ENCODE peak calls at places on chromosome 19, in eight cellular contexts. One of them, this sample, is unnamed.

GRCh38 chr19:33186431-33186830 is 7.7 kb upstream of the LRP3 start:
- DNase-seq in ovary: no peak
- DNase-seq in body of pancreas: no peak
- DNase-seq in A673: no peak
- DNase-seq in cardiac fibroblast: no peak
- DNase-seq in mucosa of descending colon: peak
- DNase-seq in colonic mucosa: no peak
- DNase-seq in tibial artery: peak
- DNase-seq in this sample: no peak

GRCh38 chr19:45200614-45201013 is 22.0 kb downstream of the BLOC1S3 start:
- DNase-seq in tibial artery: no peak
- DNase-seq in mucosa of descending colon: no peak
- DNase-seq in colonic mucosa: no peak
- DNase-seq in body of pancreas: peak
- DNase-seq in ovary: no peak
- DNase-seq in A673: no peak
- DNase-seq in cardiac fibroblast: peak
- DNase-seq in this sample: peak

GRCh38 chr19:33032218-33032781 is 32.4 kb downstream of the RHPN2 start:
- DNase-seq in mucosa of descending colon: peak
- DNase-seq in tibial artery: no peak
- DNase-seq in ovary: no peak
- DNase-seq in body of pancreas: no peak
- DNase-seq in A673: no peak
- DNase-seq in colonic mucosa: peak
- DNase-seq in cardiac fibroblast: no peak
- DNase-seq in this sample: no peak

GRCh38 chr19:46089432-46089831 is 35.1 kb downstream of the IGFL3 start:
- DNase-seq in cardiac fibroblast: no peak
- DNase-seq in mucosa of descending colon: no peak
- DNase-seq in A673: no peak
- DNase-seq in colonic mucosa: no peak
- DNase-seq in body of pancreas: no peak
- DNase-seq in tibial artery: no peak
- DNase-seq in ovary: no peak
- DNase-seq in this sample: no peak

GRCh38 chr19:57850553-57851017 is 926 bp downstream of the ZNF587 start:
- DNase-seq in A673: peak
- DNase-seq in body of pancreas: peak
- DNase-seq in colonic mucosa: peak
- DNase-seq in cardiac fibroblast: peak
- DNase-seq in mucosa of descending colon: peak
- DNase-seq in tibial artery: no peak
- DNase-seq in ovary: no peak
- DNase-seq in this sample: peak

GRCh38 chr19:18408053-18408476 is 10.6 kb upstream of the LRRC25 start:
- DNase-seq in colonic mucosa: peak
- DNase-seq in tibial artery: no peak
- DNase-seq in A673: peak
- DNase-seq in body of pancreas: peak
- DNase-seq in cardiac fibroblast: no peak
- DNase-seq in mucosa of descending colon: peak
- DNase-seq in ovary: no peak
- DNase-seq in this sample: no peak

GRCh38 chr19:58182577-58182988 is 278 bp upstream of the ZNF274 start:
- DNase-seq in colonic mucosa: peak
- DNase-seq in tibial artery: no peak
- DNase-seq in ovary: no peak
- DNase-seq in mucosa of descending colon: no peak
- DNase-seq in cardiac fibroblast: no peak
- DNase-seq in body of pancreas: no peak
- DNase-seq in A673: peak
- DNase-seq in this sample: no peak

GRCh38 chr19:30896551-30896950 is 452.7 kb downstream of the TSHZ3 start:
- DNase-seq in mucosa of descending colon: no peak
- DNase-seq in cardiac fibroblast: no peak
- DNase-seq in tibial artery: no peak
- DNase-seq in colonic mucosa: no peak
- DNase-seq in body of pancreas: no peak
- DNase-seq in ovary: no peak
- DNase-seq in A673: no peak
- DNase-seq in this sample: no peak

GRCh38 chr19:55005684-55006488 is 32.2 kb downstream of the GP6 start:
- DNase-seq in body of pancreas: peak
- DNase-seq in A673: peak
- DNase-seq in ovary: no peak
- DNase-seq in mucosa of descending colon: no peak
- DNase-seq in cardiac fibroblast: peak
- DNase-seq in colonic mucosa: peak
- DNase-seq in tibial artery: no peak
- DNase-seq in this sample: peak

GRCh38 chr19:44657211-44657921 is 13.7 kb downstream of the PVR start:
- DNase-seq in tibial artery: peak
- DNase-seq in mucosa of descending colon: peak
- DNase-seq in cardiac fibroblast: peak
- DNase-seq in colonic mucosa: peak
- DNase-seq in A673: peak
- DNase-seq in ovary: peak
- DNase-seq in body of pancreas: peak
- DNase-seq in this sample: peak

GRCh38 chr19:30416375-30416774 is 44.2 kb downstream of the ZNF536 start:
- DNase-seq in A673: no peak
- DNase-seq in colonic mucosa: no peak
- DNase-seq in mucosa of descending colon: no peak
- DNase-seq in ovary: no peak
- DNase-seq in cardiac fibroblast: no peak
- DNase-seq in body of pancreas: no peak
- DNase-seq in tibial artery: no peak
- DNase-seq in this sample: no peak

GRCh38 chr19:45955905-45956608 is 17.6 kb downstream of the NOVA2 start:
- DNase-seq in A673: no peak
- DNase-seq in cardiac fibroblast: peak
- DNase-seq in ovary: peak
- DNase-seq in body of pancreas: no peak
- DNase-seq in colonic mucosa: no peak
- DNase-seq in tibial artery: no peak
- DNase-seq in mucosa of descending colon: no peak
- DNase-seq in this sample: no peak

GRCh38 chr19:38529610-38530009 is 88.1 kb downstream of the MAP4K1 start:
- DNase-seq in body of pancreas: no peak
- DNase-seq in ovary: no peak
- DNase-seq in cardiac fibroblast: no peak
- DNase-seq in colonic mucosa: no peak
- DNase-seq in mucosa of descending colon: no peak
- DNase-seq in tibial artery: no peak
- DNase-seq in A673: peak
- DNase-seq in this sample: no peak

GRCh38 chr19:14471436-14472187 is 3.5 kb downstream of the PTGER1 start:
- DNase-seq in mucosa of descending colon: no peak
- DNase-seq in A673: no peak
- DNase-seq in tibial artery: no peak
- DNase-seq in ovary: no peak
- DNase-seq in cardiac fibroblast: no peak
- DNase-seq in body of pancreas: no peak
- DNase-seq in colonic mucosa: no peak
- DNase-seq in this sample: no peak

GRCh38 chr19:2154587-2155075 is 3.3 kb upstream of the AP3D1 start:
- DNase-seq in tibial artery: no peak
- DNase-seq in cardiac fibroblast: peak
- DNase-seq in body of pancreas: no peak
- DNase-seq in A673: no peak
- DNase-seq in ovary: no peak
- DNase-seq in mucosa of descending colon: peak
- DNase-seq in colonic mucosa: peak
- DNase-seq in this sample: peak

GRCh38 chr19:2970201-2970838 is 7.0 kb upstream of the TLE6 start:
- DNase-seq in A673: no peak
- DNase-seq in body of pancreas: no peak
- DNase-seq in ovary: no peak
- DNase-seq in mucosa of descending colon: no peak
- DNase-seq in colonic mucosa: no peak
- DNase-seq in tibial artery: no peak
- DNase-seq in cardiac fibroblast: peak
- DNase-seq in this sample: no peak

GRCh38 chr19:29596080-29596479 is 10.0 kb upstream of the POP4 start:
- DNase-seq in cardiac fibroblast: no peak
- DNase-seq in mucosa of descending colon: no peak
- DNase-seq in tibial artery: peak
- DNase-seq in body of pancreas: no peak
- DNase-seq in colonic mucosa: no peak
- DNase-seq in A673: no peak
- DNase-seq in ovary: no peak
- DNase-seq in this sample: no peak

GRCh38 chr19:778910-779653 is 18.2 kb upstream of the PTBP1 start:
- DNase-seq in A673: peak
- DNase-seq in mucosa of descending colon: peak
- DNase-seq in ovary: peak
- DNase-seq in cardiac fibroblast: peak
- DNase-seq in body of pancreas: no peak
- DNase-seq in tibial artery: peak
- DNase-seq in colonic mucosa: no peak
- DNase-seq in this sample: peak

GRCh38 chr19:31074751-31075150 is 274.5 kb downstream of the TSHZ3 start:
- DNase-seq in colonic mucosa: no peak
- DNase-seq in mucosa of descending colon: no peak
- DNase-seq in ovary: no peak
- DNase-seq in A673: no peak
- DNase-seq in cardiac fibroblast: no peak
- DNase-seq in tibial artery: no peak
- DNase-seq in body of pancreas: no peak
- DNase-seq in this sample: no peak

GRCh38 chr19:45443462-45444317 is 20.0 kb upstream of the ERCC1 start:
- DNase-seq in A673: peak
- DNase-seq in tibial artery: peak
- DNase-seq in mucosa of descending colon: peak
- DNase-seq in colonic mucosa: peak
- DNase-seq in cardiac fibroblast: peak
- DNase-seq in ovary: peak
- DNase-seq in body of pancreas: peak
- DNase-seq in this sample: peak

DNA sequence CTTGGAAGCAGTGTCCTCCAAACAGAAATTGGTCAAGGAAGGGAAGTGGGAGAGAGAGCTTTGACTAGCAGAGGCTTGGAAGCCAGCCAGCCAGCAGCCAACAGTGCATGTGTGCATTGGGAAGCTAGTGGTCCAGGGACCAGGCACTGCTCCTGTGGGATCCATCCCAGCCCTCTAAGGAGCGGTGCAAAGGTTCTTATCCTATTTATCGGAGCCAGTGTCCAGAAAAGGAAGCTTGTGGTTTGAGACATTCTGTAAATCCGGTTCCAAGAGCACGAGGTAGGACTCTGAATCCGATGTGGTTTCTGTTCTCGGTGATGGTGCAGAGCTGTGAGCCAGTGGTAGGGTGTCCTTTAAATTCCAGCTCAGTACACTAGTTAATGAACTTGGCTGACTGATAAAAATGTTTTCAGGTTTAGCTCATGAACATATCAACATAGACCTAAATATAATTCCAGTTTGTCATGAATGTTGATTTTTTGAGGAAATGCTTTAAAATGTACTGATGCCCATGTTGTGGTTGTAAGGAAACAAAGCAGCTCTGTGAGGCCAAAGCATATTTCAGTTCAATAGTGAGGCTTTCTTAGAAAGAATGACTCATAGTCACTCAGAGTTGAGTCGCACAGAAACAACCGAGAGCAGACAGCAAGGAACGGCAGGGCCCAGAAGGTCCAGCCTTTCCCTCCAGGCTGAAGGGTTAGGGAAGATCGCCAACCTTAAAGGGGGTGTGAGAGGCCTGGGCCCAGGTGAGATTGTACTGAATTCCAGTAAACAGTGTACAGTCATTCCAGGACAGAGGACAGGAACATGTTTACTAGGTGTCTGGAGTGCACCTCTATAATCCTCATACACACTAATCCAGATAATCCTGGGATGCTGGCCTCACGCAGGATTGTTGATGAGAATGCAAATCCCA is 21.5 kb upstream of the GARRE1 start:
- DNase-seq in ovary: peak
- DNase-seq in mucosa of descending colon: peak
- DNase-seq in body of pancreas: peak
- DNase-seq in tibial artery: peak
- DNase-seq in cardiac fibroblast: peak
- DNase-seq in colonic mucosa: no peak
- DNase-seq in A673: peak
- DNase-seq in this sample: peak
- H3K4me3 ChIP-seq in ovary: no peak
- H3K4me3 ChIP-seq in mucosa of descending colon: no peak
- H3K4me3 ChIP-seq in body of pancreas: no peak
- H3K4me3 ChIP-seq in tibial artery: peak
- H3K4me3 ChIP-seq in cardiac fibroblast: peak
- H3K4me3 ChIP-seq in colonic mucosa: no peak
- H3K4me3 ChIP-seq in A673: no peak
- H3K4me3 ChIP-seq in this sample: no peak

DNA sequence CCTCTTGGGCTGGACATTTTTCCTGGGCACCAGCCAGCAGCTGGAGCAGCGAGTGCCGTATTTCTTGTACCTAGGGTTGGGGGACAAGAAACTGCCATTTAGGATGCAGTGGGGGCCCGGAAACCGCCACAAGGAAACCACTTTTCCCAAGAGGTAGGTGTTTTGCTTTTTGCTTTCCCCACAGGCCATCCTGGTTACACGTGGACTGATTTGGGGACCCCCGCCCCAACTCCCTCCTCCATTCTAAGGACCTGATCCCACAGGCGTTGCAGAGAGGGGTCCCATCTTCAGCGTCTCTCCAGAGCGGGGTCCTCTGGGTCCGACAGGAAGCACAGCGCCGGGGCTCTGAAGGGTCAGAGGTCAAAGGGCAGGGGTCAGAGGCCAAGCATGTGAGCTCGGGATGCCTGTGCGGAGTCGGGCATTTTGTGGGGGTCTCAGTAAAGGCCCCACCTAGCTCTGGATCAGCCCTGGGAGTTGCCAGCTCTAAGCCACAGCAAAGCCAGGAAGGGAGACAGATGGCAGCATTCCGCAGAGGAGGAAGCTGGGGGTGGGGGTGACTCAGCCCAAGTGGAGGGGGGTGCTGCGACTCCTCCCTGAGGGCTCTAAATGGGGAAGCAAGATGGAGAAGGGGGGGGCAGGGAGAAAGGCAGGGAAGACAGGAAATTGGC is 4.3 kb downstream of the ZGLP1 start:
- DNase-seq in mucosa of descending colon: no peak
- DNase-seq in cardiac fibroblast: no peak
- DNase-seq in ovary: no peak
- DNase-seq in A673: peak
- DNase-seq in colonic mucosa: no peak
- DNase-seq in tibial artery: no peak
- DNase-seq in body of pancreas: no peak
- DNase-seq in this sample: peak
- TF ChIP-seq CTCF in mucosa of descending colon: no peak
- TF ChIP-seq CTCF in cardiac fibroblast: no peak
- TF ChIP-seq CTCF in ovary: no peak
- TF ChIP-seq CTCF in A673: no peak
- TF ChIP-seq CTCF in colonic mucosa: no peak
- TF ChIP-seq CTCF in tibial artery: no peak
- TF ChIP-seq CTCF in body of pancreas: no peak
- TF ChIP-seq CTCF in this sample: no peak

GRCh38 chr19:40091205-40092129 is 724 bp upstream of the ZNF780A start:
- DNase-seq in tibial artery: no peak
- DNase-seq in body of pancreas: no peak
- DNase-seq in mucosa of descending colon: no peak
- DNase-seq in A673: no peak
- DNase-seq in ovary: no peak
- DNase-seq in colonic mucosa: no peak
- DNase-seq in cardiac fibroblast: no peak
- DNase-seq in this sample: no peak
- H3K4me3 ChIP-seq in tibial artery: peak
- H3K4me3 ChIP-seq in body of pancreas: peak
- H3K4me3 ChIP-seq in mucosa of descending colon: peak
- H3K4me3 ChIP-seq in A673: peak
- H3K4me3 ChIP-seq in ovary: peak
- H3K4me3 ChIP-seq in colonic mucosa: peak
- H3K4me3 ChIP-seq in cardiac fibroblast: peak
- H3K4me3 ChIP-seq in this sample: peak

GRCh38 chr19:6660930-6661329 is 9.0 kb downstream of the TNFSF14 start:
- DNase-seq in colonic mucosa: no peak
- DNase-seq in mucosa of descending colon: no peak
- DNase-seq in body of pancreas: no peak
- DNase-seq in ovary: no peak
- DNase-seq in cardiac fibroblast: no peak
- DNase-seq in A673: no peak
- DNase-seq in tibial artery: no peak
- DNase-seq in this sample: no peak
- TF ChIP-seq CTCF in colonic mucosa: no peak
- TF ChIP-seq CTCF in mucosa of descending colon: no peak
- TF ChIP-seq CTCF in body of pancreas: no peak
- TF ChIP-seq CTCF in ovary: no peak
- TF ChIP-seq CTCF in cardiac fibroblast: no peak
- TF ChIP-seq CTCF in A673: peak
- TF ChIP-seq CTCF in tibial artery: no peak
- TF ChIP-seq CTCF in this sample: no peak